ENCODE peak calls at places on chromosomes 1 and 21, in five cellular contexts. O is K562, K is GM12878, D is H1, A is HepG2. I is an unnamed sample.

GRCh38 chr1:179938752-179939151 is 15.9 kb upstream of the CEP350 start:
- DNase-seq in O (no peak), K (no peak), D (no peak), A (no peak), I (no peak)

GRCh38 chr1:26126321-26127084 is 14.9 kb downstream of the PDIK1L start:
- DNase-seq in O (peak; percentile 86), K (no peak), D (no peak), A (no peak), I (peak; percentile 25)

GRCh38 chr1:10292188-10292587 is 81.8 kb downstream of the KIF1B start:
- DNase-seq in O (no peak), K (no peak), D (no peak), A (no peak), I (no peak)

GRCh38 chr21:45525910-45526306 is 16.3 kb downstream of the SLC19A1 start:
- DNase-seq in O (no peak), K (no peak), D (no peak), A (no peak), I (no peak)

GRCh38 chr1:18100493-18101063 is 7.0 kb upstream of the IGSF21 start:
- DNase-seq in O (peak; percentile 88), K (peak; percentile 5), D (no peak), A (peak; percentile 38), I (peak; percentile 63)

GRCh38 chr1:221845650-221846371 is 103.9 kb upstream of the DUSP10 start:
- DNase-seq in O (no peak), K (no peak), D (no peak), A (peak; percentile 29), I (peak; percentile 59)

GRCh38 chr1:230158422-230159291 is 91.6 kb downstream of the GALNT2 start:
- DNase-seq in O (no peak), K (no peak), D (no peak), A (peak; percentile 98), I (no peak)

GRCh38 chr1:47780469-47780995 is 216.7 kb downstream of the TRABD2B start:
- DNase-seq in O (peak; percentile 32), K (no peak), D (no peak), A (peak; percentile 30), I (no peak)

GRCh38 chr1:95230256-95230655 is 3.8 kb upstream of the RWDD3 start:
- DNase-seq in O (no peak), K (no peak), D (no peak), A (no peak), I (no peak)

GRCh38 chr1:228410015-228410414 is 3.4 kb upstream of the TRIM11 start:
- DNase-seq in O (no peak), K (no peak), D (no peak), A (peak; percentile 21), I (no peak)

GRCh38 chr1:39410915-39411436 is 80.5 kb upstream of the BMP8A start:
- DNase-seq in O (peak; percentile 66), K (no peak), D (no peak), A (peak; percentile 84), I (peak; percentile 62)
- TF ChIP-seq HDAC2 in O (no peak), K (no peak), D (no peak), A (peak; percentile 41), I (no peak)

DNA sequence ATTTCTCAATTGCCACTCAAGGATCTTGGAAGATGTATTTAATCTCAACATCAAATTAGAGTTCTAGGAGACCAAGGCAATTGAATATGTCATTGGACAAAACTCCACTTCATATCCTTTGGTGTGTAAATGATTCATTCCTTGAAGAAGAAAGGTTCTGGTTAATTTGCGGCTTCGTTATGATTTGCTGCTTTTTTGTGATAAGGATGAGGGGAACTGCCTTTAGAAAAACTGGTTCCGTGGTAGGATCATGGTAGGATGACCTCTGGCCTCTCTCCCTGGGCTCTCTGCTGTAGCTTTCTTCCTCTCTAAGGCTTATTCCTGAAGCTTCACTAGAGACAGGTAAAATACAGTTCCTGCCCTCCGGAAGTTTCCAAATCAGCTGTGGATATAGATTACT is 51.5 kb upstream of the ERRFI1 start:
- DNase-seq in O (peak; percentile 57), K (no peak), D (no peak), A (no peak), I (no peak)
- TF ChIP-seq HDAC2 in O (no peak), K (no peak), D (no peak), A (no peak), I (no peak)

GRCh38 chr1:202046227-202046626 is 35.8 kb downstream of the ELF3 start:
- DNase-seq in O (no peak), K (no peak), D (no peak), A (no peak), I (no peak)
- TF ChIP-seq HDAC2 in O (no peak), K (no peak), D (no peak), A (peak; percentile 24), I (no peak)

DNA sequence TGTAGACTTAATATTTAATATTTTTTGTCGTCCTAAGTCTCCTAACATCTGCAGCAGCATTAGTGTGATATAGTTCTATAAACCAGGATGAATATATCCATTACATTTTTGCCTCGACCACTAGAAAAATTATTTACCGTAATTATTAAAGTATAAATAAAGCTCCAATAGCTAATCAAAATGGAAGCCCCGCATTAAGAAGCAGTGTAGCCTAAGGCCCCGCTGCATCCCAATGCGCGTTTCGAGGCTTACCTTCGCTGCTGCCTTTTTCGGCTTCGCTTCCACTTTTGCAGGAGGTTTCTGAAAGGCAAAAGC is 891 bp downstream of the HMGN1 start:
- DNase-seq in O (no peak), K (no peak), D (no peak), A (no peak), I (no peak)
- TF ChIP-seq HDAC2 in O (no peak), K (no peak), D (no peak), A (no peak), I (no peak)

DNA sequence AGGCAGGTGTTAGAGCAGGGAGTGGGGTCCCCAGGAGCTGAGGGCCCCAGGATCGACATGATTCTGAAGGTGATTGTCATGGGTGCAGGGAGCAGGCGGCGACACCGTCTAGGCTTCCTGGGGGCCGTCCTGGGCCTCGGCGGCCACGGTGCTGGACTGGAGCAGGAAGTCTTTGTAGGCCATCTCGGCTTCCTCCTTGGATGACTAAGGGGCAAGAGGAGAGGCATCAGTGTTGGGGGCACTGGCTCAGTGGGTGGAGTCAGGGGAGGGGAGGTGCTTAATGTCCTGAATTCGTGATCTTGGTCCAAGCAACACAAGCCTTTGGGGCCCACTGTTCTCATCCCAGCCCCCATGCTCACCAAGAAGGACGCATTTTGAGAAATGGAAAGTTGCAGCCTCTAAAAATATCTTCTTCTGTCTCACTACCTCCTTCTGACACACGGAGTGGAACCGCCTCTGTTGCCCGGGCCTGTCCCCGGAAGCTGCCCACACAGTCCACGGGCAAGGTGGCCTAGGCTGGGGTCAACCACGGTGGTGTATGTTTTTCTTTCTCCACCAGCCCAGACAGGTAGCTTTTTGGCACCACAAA is 8.6 kb upstream of the FCMR start:
- DNase-seq in O (no peak), K (peak; percentile 96), D (no peak), A (no peak), I (no peak)
- TF ChIP-seq HDAC2 in O (no peak), K (peak; percentile 67), D (no peak), A (no peak), I (no peak)

GRCh38 chr1:51253691-51254090 is 17.6 kb downstream of the RNF11 start:
- DNase-seq in O (no peak), K (no peak), D (no peak), A (no peak), I (no peak)
- TF ChIP-seq HDAC2 in O (no peak), K (no peak), D (no peak), A (no peak), I (no peak)

GRCh38 chr1:168767885-168768584 is 39.0 kb upstream of the DPT start:
- DNase-seq in O (no peak), K (no peak), D (no peak), A (no peak), I (no peak)
- TF ChIP-seq HDAC2 in O (no peak), K (no peak), D (no peak), A (no peak), I (no peak)

GRCh38 chr1:161048949-161049722 is 3.4 kb upstream of the USF1 start:
- DNase-seq in O (no peak), K (no peak), D (no peak), A (no peak), I (no peak)
- TF ChIP-seq HDAC2 in O (no peak), K (no peak), D (no peak), A (no peak), I (no peak)

DNA sequence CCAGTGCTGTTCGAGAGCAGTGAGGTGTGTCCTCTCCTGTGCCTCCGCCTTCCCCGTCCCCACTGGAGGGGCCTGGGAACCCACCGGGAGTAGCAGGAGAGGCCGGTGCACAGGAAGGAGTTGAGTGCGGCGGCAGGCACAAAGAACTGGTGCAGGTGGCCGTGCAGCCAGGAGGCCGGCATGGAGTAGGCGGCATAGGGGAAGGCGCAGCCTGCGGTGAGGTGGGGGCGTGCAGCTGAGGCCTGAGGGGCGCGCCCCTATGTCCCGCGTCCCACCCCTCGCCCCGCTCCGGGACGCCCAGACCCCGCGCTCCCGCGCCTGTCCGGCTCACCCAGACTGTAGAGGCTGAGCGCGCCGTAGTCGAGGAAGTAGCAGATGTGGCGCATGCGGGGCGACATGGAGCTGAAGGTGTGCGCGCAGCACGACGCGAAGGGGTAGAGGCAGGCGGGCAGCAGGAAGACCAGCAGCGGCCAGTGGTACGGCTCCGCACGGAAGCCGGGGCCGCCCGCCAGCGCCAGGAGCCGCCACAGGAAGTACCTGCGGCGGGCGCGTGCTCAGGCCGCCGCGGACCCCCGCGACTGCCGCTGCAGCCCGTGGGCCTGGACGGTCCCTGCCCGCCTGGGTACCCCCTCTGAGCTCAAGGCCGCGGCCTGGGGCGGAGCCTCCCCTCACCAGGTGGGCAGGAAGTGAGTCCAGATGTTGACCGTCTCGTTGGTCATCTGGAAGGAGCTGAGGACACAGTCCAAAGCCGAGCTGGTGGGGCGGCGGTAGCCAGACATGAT is 2.2 kb downstream of the PAQR6 start:
- DNase-seq in O (no peak), K (no peak), D (no peak), A (no peak), I (no peak)
- TF ChIP-seq HDAC2 in O (no peak), K (no peak), D (no peak), A (no peak), I (no peak)